ENCODE peak calls at places on chromosomes 7 and 10, in four cellular contexts. A, Z, S and V are unnamed samples.

GRCh38 chr7:134747326-134747725 is 32.1 kb upstream of the CALD1 start:
- DNase-seq in A (no peak), Z (no peak), S (no peak), V (no peak)

GRCh38 chr7:29318853-29319718 is 124.5 kb downstream of the CHN2 start:
- DNase-seq in A (peak; percentile 48), Z (no peak), S (no peak), V (no peak)

GRCh38 chr10:124827474-124827873 is 25.9 kb downstream of the ABRAXAS2 start:
- DNase-seq in A (peak; percentile 45), Z (peak; percentile 23), S (no peak), V (no peak)

GRCh38 chr10:70500812-70501301 is 22.3 kb downstream of the PALD1 start:
- DNase-seq in A (no peak), Z (no peak), S (no peak), V (no peak)

GRCh38 chr7:43038229-43038628 is 74.2 kb upstream of the HECW1 start:
- DNase-seq in A (no peak), Z (no peak), S (no peak), V (no peak)

GRCh38 chr7:96311967-96312366 is 9.9 kb downstream of the SLC25A13 start:
- DNase-seq in A (no peak), Z (no peak), S (no peak), V (no peak)

GRCh38 chr7:151349507-151349853 is 7.9 kb downstream of the NUB1 start:
- DNase-seq in A (no peak), Z (no peak), S (no peak), V (no peak)

GRCh38 chr10:59991661-59992060 is 85.3 kb upstream of the CCDC6 start:
- DNase-seq in A (no peak), Z (no peak), S (no peak), V (peak; percentile 34)

GRCh38 chr7:51314726-51315125 is 1.9 kb downstream of the COBL start:
- DNase-seq in A (no peak), Z (no peak), S (no peak), V (no peak)

DNA sequence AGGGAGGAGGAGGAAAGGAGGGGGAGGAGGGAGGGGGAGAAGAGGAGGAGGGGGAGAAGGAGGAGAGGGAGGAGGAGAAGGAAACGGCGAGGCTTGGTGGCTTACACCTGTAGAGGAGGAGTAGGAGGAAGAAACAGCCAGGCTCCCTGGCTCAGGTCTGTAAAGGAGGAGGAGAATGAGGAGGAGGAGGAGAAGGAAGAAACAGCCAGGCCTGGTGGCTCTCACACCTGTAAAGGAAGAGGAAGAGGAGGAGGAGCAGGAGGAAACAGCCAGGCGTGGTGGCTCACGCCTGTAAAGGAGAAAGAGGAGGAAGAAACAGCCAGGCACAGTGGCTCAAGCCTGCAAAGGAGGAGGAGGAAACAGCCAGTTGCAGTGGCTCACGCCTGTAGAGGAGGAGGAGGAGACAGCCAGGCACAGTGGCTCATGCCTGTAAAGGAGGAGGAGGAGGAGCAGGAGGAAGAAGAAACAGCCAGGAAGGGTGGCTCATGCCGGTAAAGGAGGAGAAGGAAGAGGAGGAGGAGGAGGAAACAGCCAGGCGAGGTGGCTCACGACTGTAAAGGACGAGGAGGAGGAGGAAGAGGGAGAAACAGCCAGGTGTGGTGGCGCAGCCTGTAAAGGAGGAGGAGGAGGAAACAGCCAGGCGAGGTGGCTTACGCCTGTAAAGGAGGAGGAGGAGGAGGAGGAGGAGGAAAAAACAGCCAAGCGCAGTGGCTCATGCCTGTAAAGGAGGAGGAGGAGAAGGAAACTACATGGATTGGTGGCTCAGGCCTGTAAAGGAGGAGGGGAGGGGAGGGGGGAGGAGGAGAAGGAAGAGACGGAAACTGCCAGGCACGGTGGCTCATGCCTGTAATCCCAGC is 14.9 kb upstream of the CRCP start:
- DNase-seq in A (no peak), Z (peak; percentile 42), S (peak; percentile 51), V (peak; percentile 43)
- TF ChIP-seq TEAD4 in A (no peak), Z (no peak), S (peak; percentile 11), V (no peak)

DNA sequence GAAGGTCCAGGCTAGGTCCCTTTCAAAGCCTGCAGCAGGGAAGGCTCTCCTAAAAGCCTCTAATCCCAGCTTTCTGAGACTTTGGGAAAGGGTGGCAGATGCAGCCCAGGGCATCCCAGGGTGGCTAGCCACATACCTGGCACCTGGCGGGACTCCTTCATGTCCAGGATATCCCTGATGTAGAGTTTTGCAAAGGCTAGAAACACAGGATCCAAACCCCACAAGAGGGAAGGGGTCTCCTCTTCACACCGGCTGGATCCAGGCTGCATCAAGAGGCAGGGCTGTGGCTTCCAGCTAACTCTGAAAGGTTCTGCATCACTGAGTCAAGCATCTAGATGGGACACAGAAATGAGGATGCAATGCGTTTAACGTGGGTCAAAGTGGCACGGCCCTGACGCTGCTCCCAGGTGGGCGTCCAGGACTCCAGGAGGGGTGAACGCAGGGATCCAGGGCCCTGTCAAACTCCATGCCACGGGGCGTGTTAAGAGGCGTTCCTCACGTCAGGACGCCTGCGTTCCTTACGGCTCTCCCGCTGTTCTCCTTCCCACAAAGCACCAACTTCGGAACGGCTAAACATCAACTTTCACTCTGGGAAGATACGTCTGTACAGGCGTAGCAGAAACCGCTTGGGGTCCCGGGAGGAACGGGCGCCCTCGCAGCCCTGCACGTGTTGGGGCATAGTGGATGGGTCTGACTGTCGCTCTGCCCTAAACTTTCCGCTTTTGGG is 495 bp downstream of the STN1 start:
- DNase-seq in A (no peak), Z (peak; percentile 14), S (no peak), V (peak; percentile 18)
- TF ChIP-seq TEAD4 in A (no peak), Z (no peak), S (no peak), V (no peak)

GRCh38 chr7:123220396-123220795 is 20.6 kb upstream of the SLC13A1 start:
- DNase-seq in A (no peak), Z (no peak), S (no peak), V (no peak)
- TF ChIP-seq TEAD4 in A (no peak), Z (no peak), S (no peak), V (no peak)

GRCh38 chr10:52729259-52730104 is 43.1 kb downstream of the MBL2 start:
- DNase-seq in A (peak; percentile 56), Z (no peak), S (no peak), V (no peak)
- TF ChIP-seq TEAD4 in A (no peak), Z (no peak), S (no peak), V (no peak)

DNA sequence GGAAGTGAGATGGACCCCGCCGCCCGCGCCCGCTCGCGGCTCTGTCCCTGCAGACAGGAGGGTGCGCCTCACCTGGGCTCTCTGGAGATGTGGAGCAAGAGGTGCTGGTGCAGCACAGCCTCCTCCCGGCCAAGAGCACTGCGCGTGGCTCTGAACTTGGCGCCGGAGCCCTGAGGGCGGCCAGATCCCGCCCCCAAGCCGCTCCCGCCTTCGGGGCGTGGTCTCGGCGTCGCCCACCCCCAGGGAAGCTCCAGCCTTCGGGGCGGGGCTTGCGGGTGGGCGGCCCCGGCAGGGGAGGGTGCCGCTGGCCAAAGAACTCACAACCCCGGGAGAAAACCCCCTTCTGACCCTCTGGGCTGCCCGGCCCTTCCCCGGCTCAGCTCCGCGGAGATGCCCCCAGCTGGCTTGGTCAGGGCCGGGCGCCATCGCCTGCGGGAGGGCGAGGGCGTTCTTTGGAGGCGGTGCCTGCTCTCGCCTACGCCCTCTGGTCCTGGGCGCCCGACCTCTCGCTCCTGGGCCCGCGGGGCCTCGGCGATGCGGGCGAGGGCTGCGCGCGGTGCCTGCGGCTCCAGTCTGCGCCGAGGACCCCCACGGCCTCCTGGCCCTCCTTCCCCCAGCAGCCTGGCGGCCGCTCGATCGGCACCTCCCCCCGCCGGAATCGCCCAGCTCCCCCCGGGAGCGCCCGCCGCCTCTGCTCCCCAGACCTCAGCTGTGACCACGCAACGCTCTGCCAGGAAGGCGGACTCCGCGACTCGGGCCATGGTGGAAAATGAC is at the start of gene ZNF488:
- DNase-seq in A (peak; percentile 98), Z (peak; percentile 100), S (peak; percentile 80), V (peak; percentile 83)
- TF ChIP-seq TEAD4 in A (no peak), Z (no peak), S (no peak), V (no peak)